ENCODE peak calls at places on chromosomes 12 and 14, in seven cellular contexts. W is fibroblast of the aortic adventitia, F is foreskin fibroblast, E is HCT116, S is adipocyte, O is Daoy, Y is RWPE1. I is an unnamed sample.

GRCh38 chr14:75147423-75148071 is 20.7 kb upstream of the NEK9 start:
- DNase-seq in W (peak; percentile 87), F (peak; percentile 23), E (no peak), S (peak; percentile 92), O (peak; percentile 22), Y (no peak), I (peak; percentile 97)

GRCh38 chr14:102654298-102654697 is 61.8 kb downstream of the RCOR1 start:
- DNase-seq in W (no peak), F (no peak), E (no peak), S (no peak), O (peak; percentile 69), Y (peak; percentile 37), I (no peak)

GRCh38 chr14:21894003-21894897 is 220.6 kb upstream of the OR4E1 start:
- DNase-seq in W (no peak), F (no peak), E (no peak), S (no peak), O (peak; percentile 41), Y (no peak), I (peak; percentile 59)

GRCh38 chr14:68741839-68742470 is 50.9 kb downstream of the ZFP36L1 start:
- DNase-seq in W (no peak), F (no peak), E (no peak), S (no peak), O (no peak), Y (no peak), I (no peak)

GRCh38 chr12:65868133-65868705 is 43.9 kb downstream of the HMGA2 start:
- DNase-seq in W (peak; percentile 94), F (peak; percentile 81), E (no peak), S (peak; percentile 94), O (peak; percentile 62), Y (peak; percentile 57), I (no peak)

GRCh38 chr14:94412671-94413638 is 24.6 kb upstream of the SERPINA1 start:
- DNase-seq in W (peak; percentile 21), F (no peak), E (no peak), S (no peak), O (no peak), Y (no peak), I (no peak)

GRCh38 chr14:101086926-101087325 is 183.4 kb upstream of the RTL1 start:
- DNase-seq in W (no peak), F (no peak), E (no peak), S (no peak), O (no peak), Y (no peak), I (peak; percentile 23)

GRCh38 chr12:130706885-130707570 is 9.1 kb downstream of the RIMBP2 start:
- DNase-seq in W (no peak), F (no peak), E (no peak), S (no peak), O (no peak), Y (no peak), I (peak; percentile 55)

GRCh38 chr14:104895786-104896642 is 28.7 kb upstream of the PLD4 start:
- DNase-seq in W (no peak), F (no peak), E (no peak), S (no peak), O (peak; percentile 56), Y (no peak), I (peak; percentile 50)

GRCh38 chr14:33127531-33127930 is 188.9 kb downstream of the NPAS3 start:
- DNase-seq in W (no peak), F (no peak), E (no peak), S (peak; percentile 3), O (peak; percentile 22), Y (peak; percentile 13), I (no peak)

GRCh38 chr14:91405241-91405721 is 12.3 kb downstream of the CCDC88C start:
- DNase-seq in W (no peak), F (no peak), E (no peak), S (no peak), O (no peak), Y (no peak), I (no peak)

GRCh38 chr14:55578511-55578910 is 1.5 kb upstream of the KTN1 start:
- DNase-seq in W (no peak), F (no peak), E (no peak), S (no peak), O (no peak), Y (no peak), I (no peak)

GRCh38 chr12:92745874-92746553 is 43.2 kb downstream of the PLEKHG7 start:
- DNase-seq in W (peak; percentile 98), F (peak; percentile 96), E (peak; percentile 61), S (peak; percentile 83), O (peak; percentile 98), Y (peak; percentile 92), I (peak; percentile 89)

GRCh38 chr14:85934886-85935254 is 404.9 kb downstream of the FLRT2 start:
- DNase-seq in W (no peak), F (no peak), E (no peak), S (no peak), O (no peak), Y (no peak), I (no peak)

GRCh38 chr12:40853221-40853620 is 161.0 kb downstream of the CNTN1 start:
- DNase-seq in W (no peak), F (no peak), E (no peak), S (no peak), O (no peak), Y (no peak), I (no peak)

GRCh38 chr14:41749425-41749824 is 142.7 kb downstream of the LRFN5 start:
- DNase-seq in W (peak; percentile 43), F (no peak), E (no peak), S (peak; percentile 50), O (peak; percentile 70), Y (no peak), I (no peak)

GRCh38 chr14:99351166-99352007 is 79.4 kb upstream of the BCL11B start:
- DNase-seq in W (no peak), F (no peak), E (no peak), S (no peak), O (no peak), Y (no peak), I (peak; percentile 22)

GRCh38 chr14:92586001-92586947 is 72.7 kb downstream of the RIN3 start:
- DNase-seq in W (peak; percentile 99), F (peak; percentile 83), E (no peak), S (peak; percentile 86), O (peak; percentile 89), Y (no peak), I (no peak)

GRCh38 chr14:23829736-23830474 is 123.7 kb upstream of the DHRS4 start:
- DNase-seq in W (peak; percentile 86), F (peak; percentile 80), E (peak; percentile 93), S (peak; percentile 86), O (peak; percentile 94), Y (peak; percentile 88), I (peak; percentile 83)

GRCh38 chr14:94051115-94051514 is 25.0 kb downstream of the OTUB2 start:
- DNase-seq in W (peak; percentile 67), F (peak; percentile 29), E (no peak), S (peak; percentile 63), O (peak; percentile 35), Y (no peak), I (peak; percentile 55)

GRCh38 chr14:96130391-96130790 is 74.2 kb upstream of the BDKRB2 start:
- DNase-seq in W (no peak), F (no peak), E (no peak), S (no peak), O (no peak), Y (no peak), I (no peak)

GRCh38 chr12:20212036-20212435 is 156.3 kb upstream of the PDE3A start:
- DNase-seq in W (peak; percentile 74), F (no peak), E (no peak), S (peak; percentile 52), O (no peak), Y (no peak), I (no peak)

GRCh38 chr12:1841606-1842182 is 21.3 kb downstream of the LRTM2 start:
- DNase-seq in W (no peak), F (no peak), E (no peak), S (no peak), O (no peak), Y (no peak), I (no peak)

GRCh38 chr12:131222271-131223139 is 268.8 kb downstream of the ADGRD1 start:
- DNase-seq in W (no peak), F (no peak), E (no peak), S (no peak), O (peak; percentile 78), Y (no peak), I (no peak)

GRCh38 chr14:76464856-76465255 is 88.9 kb downstream of the ESRRB start:
- DNase-seq in W (no peak), F (no peak), E (no peak), S (no peak), O (no peak), Y (no peak), I (no peak)

GRCh38 chr12:67709367-67709954 is 60.9 kb downstream of the DYRK2 start:
- DNase-seq in W (no peak), F (no peak), E (no peak), S (no peak), O (no peak), Y (no peak), I (no peak)

GRCh38 chr12:52436000-52436827 is 2.0 kb upstream of the KRT75 start:
- DNase-seq in W (peak; percentile 27), F (no peak), E (no peak), S (no peak), O (peak; percentile 78), Y (peak; percentile 43), I (peak; percentile 67)

I was measured in islet precursor cell.